ENCODE peak calls at places on chromosomes 16 and 17, in four cellular contexts. V, C, N and B are unnamed samples.

GRCh38 chr16:49483251-49483650 is 109.6 kb downstream of the C16orf78 start:
- DNase-seq in V (no peak), N (no peak), C (no peak), B (no peak)

GRCh38 chr17:56939869-56940484 is 20.9 kb downstream of the COIL start:
- DNase-seq in N (no peak), V (peak; percentile 64), C (peak; percentile 47), B (peak; percentile 56)

GRCh38 chr16:80739523-80739922 is 64.9 kb downstream of the CDYL2 start:
- DNase-seq in N (no peak), C (no peak), V (no peak), B (no peak)

GRCh38 chr17:82674656-82675475 is 23.6 kb downstream of the RAB40B start:
- DNase-seq in C (no peak), V (no peak), N (no peak), B (no peak)

GRCh38 chr17:81652901-81653771 is 3.2 kb downstream of the PDE6G start:
- DNase-seq in V (no peak), N (no peak), C (no peak), B (no peak)

GRCh38 chr16:67537270-67537635 is 8.6 kb downstream of the RIPOR1 start:
- DNase-seq in N (no peak), V (peak; percentile 12), C (no peak), B (no peak)

GRCh38 chr16:53872248-53873221 is 168.6 kb downstream of the FTO start:
- DNase-seq in V (peak; percentile 82), C (peak; percentile 57), N (peak; percentile 19), B (peak; percentile 67)

GRCh38 chr16:79337906-79338305 is 262.6 kb downstream of the MAF start:
- DNase-seq in N (no peak), C (no peak), V (no peak), B (no peak)

GRCh38 chr16:729768-730665 is 3.1 kb downstream of the HAGHL start:
- DNase-seq in C (no peak), N (no peak), V (no peak), B (no peak)

GRCh38 chr17:14052886-14053615 is 16.3 kb upstream of the COX10 start:
- DNase-seq in C (no peak), N (no peak), V (no peak), B (no peak)